ENCODE peak calls at places on chromosomes 5 and 9, in nine cellular contexts. Z is psoas muscle, R is lower lobe of right lung, A is lung, I is heart right ventricle, E is tibial nerve, F is PC-9, V is heart left ventricle, G is kidney epithelial cell. D is an unnamed sample.

GRCh38 chr5:37717613-37718431 is 122.0 kb downstream of the GDNF start:
- DNase-seq in Z (no peak), R (peak; percentile 60), A (peak; percentile 67), I (no peak), E (no peak), F (peak; percentile 95), V (peak; percentile 19), G (no peak), D (no peak)

GRCh38 chr9:100213730-100214477 is 114.9 kb downstream of the INVS start:
- DNase-seq in Z (no peak), R (no peak), A (no peak), I (no peak), E (no peak), F (no peak), V (no peak), G (peak; percentile 38), D (no peak)

GRCh38 chr5:107456281-107456715 is 214.4 kb downstream of the EFNA5 start:
- DNase-seq in Z (no peak), R (no peak), A (no peak), I (no peak), E (no peak), F (no peak), V (no peak), G (no peak), D (peak; percentile 15)

GRCh38 chr9:93667627-93668026 is 91.2 kb downstream of the PHF2 start:
- DNase-seq in Z (peak; percentile 6), R (no peak), A (no peak), I (no peak), E (no peak), F (no peak), V (no peak), G (no peak), D (no peak)

GRCh38 chr5:15690611-15691010 is 190.6 kb downstream of the FBXL7 start:
- DNase-seq in Z (no peak), R (no peak), A (no peak), I (no peak), E (no peak), F (no peak), V (no peak), G (no peak), D (no peak)

GRCh38 chr9:110977259-110977709 is 61.0 kb downstream of the LPAR1 start:
- DNase-seq in Z (no peak), R (no peak), A (no peak), I (no peak), E (no peak), F (peak; percentile 84), V (no peak), G (no peak), D (no peak)

GRCh38 chr5:156148307-156148706 is 178.7 kb upstream of the SGCD start:
- DNase-seq in Z (no peak), R (no peak), A (no peak), I (no peak), E (no peak), F (no peak), V (no peak), G (no peak), D (no peak)

GRCh38 chr5:126285307-126285706 is 137.9 kb upstream of the GRAMD2B start:
- DNase-seq in Z (no peak), R (no peak), A (no peak), I (no peak), E (no peak), F (no peak), V (no peak), G (no peak), D (no peak)

GRCh38 chr5:142357469-142358090 is 32.8 kb upstream of the SPRY4 start:
- DNase-seq in Z (no peak), R (no peak), A (no peak), I (no peak), E (peak; percentile 16), F (no peak), V (no peak), G (no peak), D (no peak)

GRCh38 chr5:14166437-14166836 is 23.3 kb downstream of the TRIO start:
- DNase-seq in Z (no peak), R (no peak), A (no peak), I (no peak), E (no peak), F (no peak), V (no peak), G (no peak), D (no peak)

GRCh38 chr5:142070734-142071133 is 37.8 kb upstream of the NDFIP1 start:
- DNase-seq in Z (no peak), R (no peak), A (no peak), I (no peak), E (no peak), F (no peak), V (no peak), G (no peak), D (no peak)

GRCh38 chr5:76402251-76402879 is 720 bp upstream of the IQGAP2 start:
- DNase-seq in Z (peak; percentile 21), R (peak; percentile 80), A (peak; percentile 39), I (peak; percentile 27), E (peak; percentile 10), F (peak; percentile 94), V (peak; percentile 33), G (no peak), D (peak; percentile 93)

GRCh38 chr9:111743275-111743674 is 51.5 kb downstream of the SHOC1 start:
- DNase-seq in Z (no peak), R (no peak), A (no peak), I (no peak), E (no peak), F (peak; percentile 91), V (no peak), G (peak; percentile 86), D (no peak)

GRCh38 chr5:68110264-68110663 is 105.3 kb upstream of the PIK3R1 start:
- DNase-seq in Z (no peak), R (no peak), A (no peak), I (no peak), E (no peak), F (no peak), V (no peak), G (no peak), D (no peak)

GRCh38 chr5:9497347-9497746 is 48.5 kb downstream of the SEMA5A start:
- DNase-seq in Z (no peak), R (no peak), A (no peak), I (no peak), E (no peak), F (no peak), V (no peak), G (no peak), D (no peak)

GRCh38 chr9:134641989-134642384 is 384 bp downstream of the COL5A1 start:
- DNase-seq in Z (no peak), R (no peak), A (no peak), I (no peak), E (no peak), F (no peak), V (no peak), G (no peak), D (no peak)

GRCh38 chr5:157354825-157355224 is 88.9 kb downstream of the CYFIP2 start:
- DNase-seq in Z (no peak), R (no peak), A (no peak), I (no peak), E (no peak), F (no peak), V (no peak), G (no peak), D (no peak)

GRCh38 chr5:110413856-110414255 is 312.6 kb downstream of the TMEM232 start:
- DNase-seq in Z (no peak), R (no peak), A (no peak), I (no peak), E (no peak), F (no peak), V (no peak), G (no peak), D (no peak)

GRCh38 chr5:1729641-1730486 is 69.8 kb downstream of the MRPL36 start:
- DNase-seq in Z (no peak), R (peak; percentile 32), A (no peak), I (no peak), E (no peak), F (no peak), V (no peak), G (no peak), D (no peak)

GRCh38 chr9:130906727-130907416 is 10.3 kb upstream of the QRFP start:
- DNase-seq in Z (no peak), R (no peak), A (no peak), I (no peak), E (no peak), F (no peak), V (no peak), G (no peak), D (no peak)
- TF ChIP-seq CTCF in Z (no peak), R (no peak), A (no peak), I (no peak), E (no peak), F (no peak), V (no peak), G (no peak), D (no peak)

GRCh38 chr5:93978222-93978621 is 236.8 kb upstream of the POU5F2 start:
- DNase-seq in Z (no peak), R (no peak), A (no peak), I (no peak), E (no peak), F (no peak), V (no peak), G (no peak), D (no peak)
- H3K4me3 ChIP-seq in Z (no peak overlapping the region), R (no peak overlapping the region), A (no peak overlapping the region), I (no peak overlapping the region), E (no peak overlapping the region), F (no peak overlapping the region), V (no peak overlapping the region), G (no peak overlapping the region), D (no peak overlapping the region)

DNA sequence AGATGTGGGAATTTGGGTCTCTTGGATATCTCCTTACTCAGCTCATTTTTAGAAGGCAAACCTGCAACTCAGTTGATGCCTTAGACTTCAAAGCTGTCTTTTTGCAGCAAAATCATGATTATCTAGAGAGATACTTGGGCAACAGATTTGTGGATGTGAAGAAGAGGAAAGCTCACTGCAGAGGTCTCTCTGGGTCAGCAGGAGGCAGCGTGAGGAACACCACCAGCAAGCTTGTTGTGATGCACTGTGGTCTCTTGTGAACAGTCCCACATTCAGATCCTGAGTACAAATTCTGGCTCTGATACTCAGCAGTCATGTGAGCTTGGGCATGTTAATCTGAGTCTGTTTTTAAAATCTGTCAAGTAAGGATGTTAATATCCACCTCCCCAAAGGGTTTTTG is 26.3 kb upstream of the DMRT3 start:
- DNase-seq in Z (no peak), R (no peak), A (no peak), I (no peak), E (no peak), F (no peak), V (no peak), G (no peak), D (no peak)
- TF ChIP-seq CTCF in Z (no peak), R (no peak), A (no peak), I (no peak), E (no peak), F (no peak), V (no peak), G (no peak), D (no peak)

DNA sequence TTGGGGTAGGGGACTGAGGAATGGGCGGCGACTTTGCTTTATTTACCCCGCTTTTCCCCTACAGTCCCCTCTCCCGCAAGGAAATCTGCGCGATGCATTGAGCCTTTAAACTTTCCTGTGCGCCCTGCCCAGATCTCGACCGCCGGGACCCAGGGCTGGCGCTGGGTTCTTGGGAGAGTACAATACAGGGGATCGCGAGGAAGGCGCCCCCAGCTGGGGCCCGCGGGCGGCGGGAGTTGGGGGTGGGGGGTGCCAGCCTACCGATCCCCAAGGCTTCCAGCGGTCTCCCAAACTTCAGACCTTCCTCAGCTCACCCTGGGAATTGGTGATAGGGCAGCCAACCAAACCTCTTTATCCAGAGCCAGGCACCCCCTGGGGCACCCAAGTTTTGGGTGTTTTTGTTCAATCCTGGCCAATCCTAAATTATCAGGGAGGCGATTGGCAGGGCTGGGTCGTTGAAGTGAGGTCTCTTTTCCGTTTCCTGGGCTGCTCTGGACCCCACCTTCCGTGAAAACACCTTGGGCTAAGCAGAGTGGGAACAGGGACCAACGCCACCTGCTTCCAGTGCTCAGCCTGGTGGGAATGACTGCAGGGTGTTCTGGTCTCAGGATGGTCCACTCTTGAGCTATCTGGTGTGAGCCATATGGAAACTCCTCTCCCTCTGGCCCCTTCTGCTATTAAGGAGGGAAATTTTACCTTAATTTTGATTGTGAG is 51.4 kb upstream of the DAB2IP start:
- DNase-seq in Z (no peak), R (no peak), A (no peak), I (no peak), E (no peak), F (no peak), V (no peak), G (no peak), D (no peak)
- H3K4me3 ChIP-seq in Z (peak overlapping the region; percentile 86), R (peak overlapping the region; percentile 64), A (peak overlapping the region; percentile 33), I (peak overlapping the region; percentile 69), E (peak overlapping the region; percentile 48), F (peak overlapping the region; percentile 92), V (peak overlapping the region; percentile 68), G (peak overlapping the region; percentile 55), D (no peak overlapping the region)

D was measured in GM12864.